ENCODE peak calls at places on chromosome 13, in ten cellular contexts. P is mesenchymal stem cell, D is PC-9, B is thoracic aorta, X is heart left ventricle, O is tibial artery, A is heart right ventricle, C is brain microvascular endothelial cell, N is K562, U is AG04450. Z is an unnamed sample.

GRCh38 chr13:78655906-78656305 is 3.0 kb downstream of the OBI1 start:
- DNase-seq in P (no peak), D (no peak), B (no peak), X (no peak), O (no peak), A (no peak), C (no peak), N (no peak), U (no peak), Z (no peak)

GRCh38 chr13:114025432-114026127 is 51.7 kb upstream of the C13orf46 start:
- DNase-seq in P (peak), D (no peak), B (no peak), X (peak), O (no peak), A (no peak), C (peak), N (no peak), U (peak), Z (no peak)

GRCh38 chr13:79870123-79870522 is 389.2 kb downstream of the NDFIP2 start:
- DNase-seq in P (peak), D (no peak), B (no peak), X (no peak), O (no peak), A (no peak), C (no peak), N (no peak), U (no peak), Z (no peak)

GRCh38 chr13:47708386-47708785 is 292.7 kb downstream of the SUCLA2 start:
- DNase-seq in P (peak), D (no peak), B (no peak), X (no peak), O (no peak), A (no peak), C (peak), N (no peak), U (no peak), Z (no peak)

GRCh38 chr13:80009760-80010159 is 331.2 kb downstream of the SPRY2 start:
- DNase-seq in P (no peak), D (no peak), B (no peak), X (no peak), O (no peak), A (no peak), C (no peak), N (no peak), U (no peak), Z (no peak)

GRCh38 chr13:52452470-52452869 is 2.0 kb upstream of the VPS36 start:
- DNase-seq in P (no peak), D (no peak), B (no peak), X (no peak), O (no peak), A (no peak), C (no peak), N (no peak), U (no peak), Z (no peak)

GRCh38 chr13:93700115-93700514 is 473.5 kb downstream of the GPC6 start:
- DNase-seq in P (no peak), D (no peak), B (no peak), X (no peak), O (no peak), A (no peak), C (peak), N (no peak), U (no peak), Z (no peak)

GRCh38 chr13:41284512-41285288 is 21.3 kb upstream of the MTRF1 start:
- DNase-seq in P (no peak), D (peak), B (no peak), X (no peak), O (no peak), A (no peak), C (peak), N (no peak), U (peak), Z (no peak)

GRCh38 chr13:38763446-38764381 is 76.8 kb downstream of the FREM2 start:
- DNase-seq in P (peak), D (no peak), B (no peak), X (no peak), O (no peak), A (no peak), C (peak), N (no peak), U (no peak), Z (no peak)

GRCh38 chr13:94967183-94968039 is 255.1 kb upstream of the SOX21 start:
- DNase-seq in P (peak), D (no peak), B (no peak), X (no peak), O (no peak), A (no peak), C (no peak), N (no peak), U (no peak), Z (peak)

GRCh38 chr13:52097197-52097596 is 31.7 kb downstream of the NEK5 start:
- DNase-seq in P (no peak), D (no peak), B (no peak), X (no peak), O (no peak), A (no peak), C (no peak), N (no peak), U (no peak), Z (no peak)

GRCh38 chr13:40665754-40666057 is 735 bp downstream of the FOXO1 start:
- DNase-seq in P (no peak), D (no peak), B (no peak), X (peak), O (no peak), A (no peak), C (no peak), N (peak), U (no peak), Z (no peak)

GRCh38 chr13:23378009-23378632 is 55.4 kb downstream of the SACS start:
- DNase-seq in P (peak), D (no peak), B (peak), X (peak), O (peak), A (peak), C (peak), N (no peak), U (peak), Z (no peak)

GRCh38 chr13:31227063-31227462 is 27.3 kb downstream of the B3GLCT start:
- DNase-seq in P (no peak), D (no peak), B (no peak), X (no peak), O (no peak), A (no peak), C (no peak), N (no peak), U (no peak), Z (no peak)

GRCh38 chr13:44142540-44142867 is 231.1 kb upstream of the SERP2 start:
- DNase-seq in P (no peak), D (no peak), B (no peak), X (no peak), O (no peak), A (no peak), C (no peak), N (no peak), U (no peak), Z (no peak)

GRCh38 chr13:63938851-63939250 is 2523.2 kb upstream of the PCDH20 start:
- DNase-seq in P (no peak), D (no peak), B (no peak), X (no peak), O (no peak), A (no peak), C (peak), N (no peak), U (no peak), Z (no peak)

GRCh38 chr13:24254151-24254810 is 55.1 kb upstream of the C1QTNF9 start:
- DNase-seq in P (peak), D (no peak), B (no peak), X (peak), O (no peak), A (no peak), C (no peak), N (no peak), U (peak), Z (no peak)

GRCh38 chr13:25249001-25249543 is 38.2 kb downstream of the MTMR6 start:
- DNase-seq in P (peak), D (no peak), B (no peak), X (no peak), O (no peak), A (no peak), C (peak), N (no peak), U (no peak), Z (peak)

GRCh38 chr13:99629641-99630040 is 128.4 kb downstream of the TM9SF2 start:
- DNase-seq in P (no peak), D (no peak), B (no peak), X (no peak), O (no peak), A (no peak), C (no peak), N (no peak), U (no peak), Z (no peak)

GRCh38 chr13:21037656-21038055 is 23.7 kb downstream of the LATS2 start:
- DNase-seq in P (no peak), D (no peak), B (no peak), X (no peak), O (peak), A (no peak), C (no peak), N (no peak), U (no peak), Z (no peak)

GRCh38 chr13:41694902-41695301 is 237.6 kb downstream of the RGCC start:
- DNase-seq in P (peak), D (no peak), B (peak), X (peak), O (peak), A (peak), C (peak), N (no peak), U (peak), Z (no peak)

GRCh38 chr13:111341886-111342285 is 21.4 kb downstream of the TEX29 start:
- DNase-seq in P (no peak), D (no peak), B (no peak), X (no peak), O (no peak), A (no peak), C (no peak), N (no peak), U (no peak), Z (no peak)

GRCh38 chr13:73451120-73452029 is 392.6 kb downstream of the KLF5 start:
- DNase-seq in P (no peak), D (no peak), B (no peak), X (no peak), O (no peak), A (no peak), C (no peak), N (no peak), U (no peak), Z (no peak)

GRCh38 chr13:48590141-48590863 is 57.4 kb upstream of the RCBTB2 start:
- DNase-seq in P (no peak), D (no peak), B (no peak), X (no peak), O (no peak), A (no peak), C (no peak), N (no peak), U (no peak), Z (no peak)

GRCh38 chr13:113654591-113655357 is 3.2 kb downstream of the ATP4B start:
- DNase-seq in P (no peak), D (no peak), B (no peak), X (peak), O (no peak), A (no peak), C (no peak), N (no peak), U (no peak), Z (no peak)

GRCh38 chr13:67554296-67554695 is 324.2 kb upstream of the PCDH9 start:
- DNase-seq in P (peak), D (no peak), B (no peak), X (no peak), O (no peak), A (no peak), C (no peak), N (no peak), U (no peak), Z (no peak)

GRCh38 chr13:57629821-57630235 is 1.7 kb upstream of the PCDH17 start:
- DNase-seq in P (peak), D (no peak), B (no peak), X (peak), O (peak), A (peak), C (peak), N (peak), U (no peak), Z (peak)

GRCh38 chr13:74111399-74111798 is 22.8 kb downstream of the KLF12 start:
- DNase-seq in P (no peak), D (no peak), B (no peak), X (no peak), O (no peak), A (no peak), C (no peak), N (no peak), U (no peak), Z (no peak)

GRCh38 chr13:97068964-97069815 is 74.9 kb upstream of the OXGR1 start:
- DNase-seq in P (no peak), D (no peak), B (no peak), X (no peak), O (no peak), A (no peak), C (no peak), N (no peak), U (no peak), Z (no peak)

GRCh38 chr13:107573184-107573583 is 642.2 kb downstream of the LIG4 start:
- DNase-seq in P (no peak), D (no peak), B (no peak), X (no peak), O (no peak), A (no peak), C (no peak), N (no peak), U (no peak), Z (no peak)

GRCh38 chr13:73340069-73340468 is 281.3 kb downstream of the KLF5 start:
- DNase-seq in P (no peak), D (no peak), B (no peak), X (no peak), O (no peak), A (no peak), C (no peak), N (no peak), U (no peak), Z (no peak)

GRCh38 chr13:21310220-21310619 is 133.8 kb downstream of the MRPL57 start:
- DNase-seq in P (peak), D (no peak), B (no peak), X (no peak), O (no peak), A (no peak), C (no peak), N (no peak), U (no peak), Z (no peak)

GRCh38 chr13:96052655-96053002 is 572 bp downstream of the UGGT2 start:
- DNase-seq in P (peak), D (no peak), B (no peak), X (no peak), O (no peak), A (no peak), C (peak), N (peak), U (peak), Z (no peak)
- H3K27ac ChIP-seq in P (no peak), D (peak), B (peak), X (peak), O (peak), A (peak), C (peak), N (peak), U (peak), Z (peak)

GRCh38 chr13:45807520-45808099 is 43.9 kb downstream of the SIAH3 start:
- DNase-seq in P (peak), D (peak), B (no peak), X (peak), O (no peak), A (peak), C (peak), N (peak), U (no peak), Z (peak)
- H3K27ac ChIP-seq in P (no peak), D (no peak), B (no peak), X (no peak), O (no peak), A (no peak), C (no peak), N (no peak), U (no peak), Z (no peak)

DNA sequence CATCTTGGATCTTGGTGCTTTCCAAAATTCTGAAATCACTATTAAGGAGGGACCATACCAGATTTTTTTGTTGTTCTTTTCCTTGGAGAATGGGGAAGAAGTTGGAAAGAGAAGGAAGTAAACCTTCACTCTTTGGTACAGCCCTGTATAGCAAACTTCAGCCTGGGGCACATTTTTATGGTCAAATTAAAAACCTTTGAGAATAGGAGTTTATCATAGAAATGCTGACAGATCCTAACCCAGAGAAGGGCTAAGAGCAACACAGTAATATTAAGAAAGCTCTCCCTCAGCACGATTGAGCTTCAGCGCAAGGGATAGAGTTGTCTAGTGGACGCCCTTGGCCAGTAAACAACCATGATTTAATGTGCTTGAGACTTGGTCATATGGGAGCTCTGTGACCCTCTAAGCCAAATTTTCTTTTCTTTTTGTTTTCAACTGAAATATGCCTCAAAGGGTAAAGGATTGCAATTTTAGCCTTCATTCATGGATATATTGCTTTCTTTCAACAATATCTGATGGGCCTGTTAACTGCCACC is 294.3 kb upstream of the MAB21L1 start:
- DNase-seq in P (no peak), D (no peak), B (no peak), X (no peak), O (no peak), A (no peak), C (no peak), N (no peak), U (no peak), Z (no peak)
- H3K27ac ChIP-seq in P (peak), D (no peak), B (no peak), X (no peak), O (no peak), A (no peak), C (no peak), N (no peak), U (no peak), Z (no peak)

DNA sequence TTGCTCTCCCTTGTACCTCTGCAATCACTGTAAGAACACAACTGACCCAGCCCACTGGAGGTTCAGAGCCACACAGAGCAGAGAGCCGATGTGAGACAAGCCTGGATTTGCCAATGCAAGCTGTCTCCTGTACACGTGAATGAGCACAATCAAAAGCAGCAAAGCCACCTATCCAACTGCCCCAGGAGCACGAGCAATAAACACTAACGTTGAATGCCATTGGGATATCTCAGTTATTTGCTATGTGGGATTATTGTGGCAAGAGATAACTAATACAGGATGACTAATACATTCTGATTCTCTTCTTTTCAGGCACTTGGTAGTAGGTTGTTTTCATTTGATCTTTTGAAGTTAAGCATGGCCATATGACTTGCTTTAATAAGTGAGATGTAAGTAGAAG is 85.2 kb upstream of the FAM216B start:
- DNase-seq in P (peak), D (peak), B (no peak), X (no peak), O (no peak), A (no peak), C (peak), N (no peak), U (peak), Z (no peak)
- H3K27ac ChIP-seq in P (peak), D (no peak), B (no peak), X (no peak), O (no peak), A (no peak), C (no peak), N (no peak), U (no peak), Z (no peak)